ENCODE peak calls at places on chromosomes 16 and 17, in nine cellular contexts. Q is PC-9; J is anterior cingulate cortex; T is stimulated activated CD8-positive, alpha-beta memory T cell treated with anti-CD3 and anti-CD28 coated beads, Interleukin-7, amount 100 ng/mL, for 1 hour; E is prostate gland; H is NCI-H460; U is PC-3; O is fibroblast of pulmonary artery; K is activated CD4-positive, alpha-beta T cell treated with anti-CD3 and anti-CD28 coated beads, Interleukin-2, amount 50 U/mL, for 1 hour. D is an unnamed sample.

GRCh38 chr17:45326566-45326965 is 9.7 kb upstream of the MAP3K14 start:
- DNase-seq in E (no peak), J (no peak), T (no peak), H (no peak), U (no peak), Q (no peak), K (no peak), O (no peak), D (no peak)

GRCh38 chr16:15949210-15950166 is at the start of gene ABCC1:
- DNase-seq in E (peak), U (peak), K (peak), O (no peak), Q (peak), J (peak), H (peak), T (peak), D (peak)

GRCh38 chr17:76142044-76143041 is 1.3 kb upstream of the FOXJ1 start:
- DNase-seq in E (no peak), J (no peak), T (no peak), O (no peak), H (no peak), U (no peak), Q (no peak), K (no peak), D (no peak)

GRCh38 chr17:11738151-11738550 is 139.9 kb downstream of the DNAH9 start:
- DNase-seq in H (no peak), K (no peak), J (no peak), E (no peak), T (no peak), O (no peak), U (no peak), Q (no peak), D (no peak)

GRCh38 chr16:2046889-2047329 is 725 bp downstream of the NTHL1 start:
- DNase-seq in O (no peak), E (no peak), J (no peak), T (no peak), K (no peak), U (no peak), Q (no peak), H (no peak), D (no peak)

GRCh38 chr17:57305918-57306317 is 49.6 kb downstream of the MSI2 start:
- DNase-seq in K (no peak), E (no peak), J (no peak), H (no peak), T (no peak), Q (no peak), O (no peak), U (no peak), D (no peak)

GRCh38 chr17:4194796-4195195 is 51.8 kb downstream of the CYB5D2 start:
- DNase-seq in T (no peak), E (no peak), K (no peak), U (no peak), H (no peak), Q (no peak), J (no peak), O (no peak), D (no peak)

GRCh38 chr16:1093284-1094123 is 2.5 kb downstream of the C1QTNF8 start:
- DNase-seq in J (no peak), T (no peak), Q (no peak), E (no peak), H (no peak), U (no peak), O (peak), K (no peak), D (no peak)

GRCh38 chr17:79413591-79413990 is 197.3 kb downstream of the RBFOX3 start:
- DNase-seq in K (no peak), E (peak), O (no peak), T (no peak), U (no peak), Q (no peak), J (no peak), H (no peak), D (no peak)

GRCh38 chr17:18065546-18065945 is 22.2 kb upstream of the DRG2 start:
- DNase-seq in U (no peak), J (no peak), Q (no peak), T (no peak), K (no peak), E (no peak), H (no peak), O (no peak), D (no peak)

GRCh38 chr16:30659507-30660423 is 1.5 kb downstream of the FBRS start:
- DNase-seq in H (no peak), O (no peak), T (no peak), K (peak), U (no peak), E (peak), Q (peak), J (no peak), D (no peak)

GRCh38 chr16:88883117-88883895 is 16.8 kb upstream of the PABPN1L start:
- DNase-seq in U (peak), K (no peak), H (no peak), E (no peak), O (no peak), Q (no peak), T (no peak), J (no peak), D (no peak)

GRCh38 chr16:23081675-23082119 is 67.6 kb downstream of the USP31 start:
- DNase-seq in H (no peak), Q (no peak), J (no peak), O (peak), E (no peak), K (no peak), T (no peak), U (no peak), D (no peak)

GRCh38 chr16:12096162-12096781 is 119.7 kb downstream of the SNX29 start:
- DNase-seq in Q (no peak), K (no peak), U (peak), T (no peak), O (no peak), E (no peak), J (no peak), H (no peak), D (no peak)

GRCh38 chr16:57413301-57413730 is 8.7 kb downstream of the CCL17 start:
- DNase-seq in U (no peak), J (no peak), H (no peak), Q (no peak), E (no peak), O (no peak), K (no peak), T (no peak), D (no peak)

GRCh38 chr16:89322381-89323119 is 105.0 kb downstream of the ZNF778 start:
- DNase-seq in U (peak), O (peak), E (no peak), H (no peak), Q (peak), K (no peak), T (no peak), J (no peak), D (no peak)

D was measured in C1 segment of cervical spinal cord.